ENCODE peak calls at places on chromosomes 11 and 22, in five cellular contexts. C is Peyer's patch, P is left ventricle myocardium inferior, S is tibial artery, T is upper lobe of right lung. B is an unnamed sample. For H3K4me1, the result is how much of the 10 kb centered on the place peaks cover.

GRCh38 chr11:111944651-111945051 is 7.5 kb downstream of the DIXDC1 start:
- DNase-seq in C (no peak), P (no peak), S (no peak), T (no peak), B (no peak)

GRCh38 chr11:85918910-85919794 is 64.0 kb downstream of the CCDC83 start:
- DNase-seq in C (no peak), P (no peak), S (no peak), T (no peak), B (no peak)

GRCh38 chr11:33721291-33721840 is 14.9 kb downstream of the CD59 start:
- DNase-seq in C (no peak), P (no peak), S (no peak), T (no peak), B (no peak)

GRCh38 chr22:26283330-26283729 is 114.1 kb downstream of the SEZ6L start:
- DNase-seq in C (no peak), P (no peak), S (no peak), T (no peak), B (no peak)

GRCh38 chr11:109342261-109342660 is 79.7 kb upstream of the C11orf87 start:
- DNase-seq in C (no peak), P (no peak), S (no peak), T (no peak), B (no peak)

GRCh38 chr11:2996976-2997375 is 4.8 kb upstream of the NAP1L4 start:
- DNase-seq in C (no peak), P (no peak), S (no peak), T (no peak), B (no peak)

GRCh38 chr11:17371614-17372013 is 16.8 kb downstream of the KCNJ11 start:
- DNase-seq in C (no peak), P (no peak), S (no peak), T (no peak), B (no peak)

GRCh38 chr22:23231471-23232093 is 51.3 kb downstream of the BCR start:
- DNase-seq in C (no peak), P (no peak), S (no peak), T (no peak), B (no peak)

GRCh38 chr11:93829598-93829997 is 20.8 kb downstream of the VSTM5 start:
- DNase-seq in C (no peak), P (no peak), S (no peak), T (no peak), B (no peak)

GRCh38 chr22:44926124-44926475 is 83.7 kb downstream of the PHF21B start:
- DNase-seq in C (no peak), P (peak), S (no peak), T (peak), B (no peak)

GRCh38 chr11:17389957-17390649 is 1.6 kb upstream of the KCNJ11 start:
- DNase-seq in C (no peak), P (no peak), S (no peak), T (no peak), B (no peak)

GRCh38 chr11:2383823-2384722 is 7.0 kb downstream of the CD81 start:
- DNase-seq in C (peak), P (no peak), S (no peak), T (no peak), B (peak)

GRCh38 chr11:72844356-72844755 is 30.1 kb downstream of the ATG16L2 start:
- DNase-seq in C (no peak), P (no peak), S (no peak), T (no peak), B (no peak)

GRCh38 chr11:130269544-130269943 is 45.2 kb downstream of the ZBTB44 start:
- DNase-seq in C (no peak), P (no peak), S (no peak), T (no peak), B (no peak)

GRCh38 chr11:67640021-67640757 is 626 bp upstream of the TBX10 start:
- DNase-seq in C (peak), P (no peak), S (no peak), T (peak), B (peak)

GRCh38 chr11:1829039-1829820 is 5.6 kb upstream of the SYT8 start:
- DNase-seq in C (no peak), P (no peak), S (peak), T (peak), B (no peak)

GRCh38 chr11:2573240-2574042 is 126.4 kb downstream of the KCNQ1OT1 start:
- DNase-seq in C (no peak), P (no peak), S (peak), T (peak), B (no peak)

GRCh38 chr11:13449522-13449921 is 13.5 kb downstream of the BTBD10 start:
- DNase-seq in C (no peak), P (no peak), S (no peak), T (no peak), B (no peak)
- H3K27ac ChIP-seq in C (no peak), P (peak), S (peak), T (no peak), B (no peak)

GRCh38 chr11:46112961-46113617 is 8.2 kb downstream of the PHF21A start:
- DNase-seq in C (no peak), P (no peak), S (no peak), T (no peak), B (peak)
- H3K4me1 ChIP-seq in C (under half), P (half or more), S (under half), T (under half), B (under half)

GRCh38 chr11:126211236-126212088 is at the start of the genes FAM118B and RPUSD4:
- DNase-seq in C (peak), P (peak), S (peak), T (peak), B (peak)

GRCh38 chr11:126212089-126212660 is 593 bp downstream of the FAM118B start:
- DNase-seq in C (no peak), P (no peak), S (no peak), T (no peak), B (no peak)

GRCh38 chr11:126216526-126217305 is 5.1 kb downstream of the FAM118B start:
- DNase-seq in C (no peak), P (no peak), S (no peak), T (no peak), B (no peak)

GRCh38 chr11:126210871-126211235 is 597 bp downstream of the RPUSD4 start:
- DNase-seq in C (no peak), P (no peak), S (no peak), T (no peak), B (no peak)

GRCh38 chr11:126214446-126215240 is 3.1 kb downstream of the FAM118B start:
- DNase-seq in C (no peak), P (no peak), S (no peak), T (no peak), B (peak)
- H3K27ac ChIP-seq in C (no peak), P (peak), S (no peak), T (peak), B (peak)

DNA sequence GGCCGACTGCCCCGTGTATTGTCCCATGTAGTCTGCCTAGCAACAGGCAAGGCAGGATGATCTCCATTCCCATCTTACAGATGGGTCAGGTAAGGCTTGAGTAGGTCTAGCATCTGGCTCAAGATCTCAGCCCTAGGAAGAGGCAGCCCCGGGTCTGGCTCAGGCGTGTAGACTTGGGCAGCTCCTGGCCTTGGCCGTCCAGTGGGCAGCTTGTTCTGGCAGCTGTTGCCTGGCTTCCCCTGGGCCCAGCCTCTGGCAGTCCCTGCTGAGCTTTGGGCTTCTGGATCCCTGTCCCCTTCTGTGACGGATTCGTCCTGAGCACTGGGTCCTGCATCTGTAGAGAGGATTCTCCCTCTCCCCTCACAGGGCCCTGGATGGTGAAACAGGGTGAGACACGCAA is 72.4 kb downstream of the MPPED1 start:
- DNase-seq in C (no peak), P (no peak), S (no peak), T (no peak), B (no peak)
- H3K4me1 ChIP-seq in C (under half), P (under half), S (under half), T (under half), B (under half)

B was measured in testis.